ENCODE peak calls at places on chromosomes 1 and 21, in eight cellular contexts. T, K, N, V, J, R, A and S are unnamed samples.
A peak's percentile ranks its signal among the peaks of the same experiment; 100 is the strongest.

GRCh38 chr1:41238311-41239094 is 3.6 kb downstream of the SCMH1 start:
- DNase-seq in T (no peak), K (no peak), N (no peak), V (no peak), J (no peak), R (peak; percentile 14), A (peak; percentile 59), S (no peak)

GRCh38 chr1:40363721-40364120 is 9.8 kb upstream of the SMAP2 start:
- DNase-seq in T (peak; percentile 73), K (no peak), N (peak; percentile 59), V (no peak), J (no peak), R (no peak), A (no peak), S (no peak)

GRCh38 chr1:36871146-36871971 is 163.0 kb downstream of the GRIK3 start:
- DNase-seq in T (no peak), K (no peak), N (no peak), V (no peak), J (no peak), R (no peak), A (no peak), S (no peak)

GRCh38 chr1:94817697-94818096 is 2.5 kb upstream of the SLC44A3 start:
- DNase-seq in T (no peak), K (no peak), N (no peak), V (no peak), J (no peak), R (no peak), A (no peak), S (no peak)

GRCh38 chr1:203992440-203992839 is 80.5 kb upstream of the SOX13 start:
- DNase-seq in T (no peak), K (no peak), N (no peak), V (no peak), J (no peak), R (no peak), A (no peak), S (peak; percentile 62)

GRCh38 chr1:27660300-27660837 is 11.6 kb downstream of the IFI6 start:
- DNase-seq in T (no peak), K (no peak), N (no peak), V (no peak), J (no peak), R (no peak), A (no peak), S (no peak)

GRCh38 chr1:12478612-12478985 is 139.4 kb downstream of the DHRS3 start:
- DNase-seq in T (no peak), K (no peak), N (peak; percentile 75), V (no peak), J (no peak), R (no peak), A (no peak), S (no peak)

GRCh38 chr1:27366411-27367159 is at the start of gene MAP3K6:
- DNase-seq in T (no peak), K (peak; percentile 18), N (peak; percentile 89), V (peak; percentile 94), J (peak; percentile 91), R (peak; percentile 92), A (peak; percentile 82), S (peak; percentile 82)

GRCh38 chr1:180462099-180462498 is 40.3 kb downstream of the ACBD6 start:
- DNase-seq in T (no peak), K (no peak), N (no peak), V (no peak), J (no peak), R (no peak), A (no peak), S (no peak)

GRCh38 chr1:11898831-11899467 is 27.3 kb downstream of the KIAA2013 start:
- DNase-seq in T (no peak), K (no peak), N (no peak), V (no peak), J (no peak), R (peak; percentile 50), A (no peak), S (peak; percentile 59)

GRCh38 chr1:244187310-244187709 is 136.2 kb downstream of the ZBTB18 start:
- DNase-seq in T (no peak), K (no peak), N (no peak), V (no peak), J (no peak), R (no peak), A (no peak), S (no peak)

GRCh38 chr1:221715321-221716169 is 26.3 kb downstream of the DUSP10 start:
- DNase-seq in T (no peak), K (peak; percentile 42), N (no peak), V (no peak), J (peak; percentile 49), R (peak; percentile 47), A (peak; percentile 22), S (peak; percentile 78)

GRCh38 chr1:31627930-31628421 is 10.5 kb downstream of the HCRTR1 start:
- DNase-seq in T (no peak), K (no peak), N (no peak), V (peak; percentile 90), J (peak; percentile 68), R (no peak), A (no peak), S (no peak)

DNA sequence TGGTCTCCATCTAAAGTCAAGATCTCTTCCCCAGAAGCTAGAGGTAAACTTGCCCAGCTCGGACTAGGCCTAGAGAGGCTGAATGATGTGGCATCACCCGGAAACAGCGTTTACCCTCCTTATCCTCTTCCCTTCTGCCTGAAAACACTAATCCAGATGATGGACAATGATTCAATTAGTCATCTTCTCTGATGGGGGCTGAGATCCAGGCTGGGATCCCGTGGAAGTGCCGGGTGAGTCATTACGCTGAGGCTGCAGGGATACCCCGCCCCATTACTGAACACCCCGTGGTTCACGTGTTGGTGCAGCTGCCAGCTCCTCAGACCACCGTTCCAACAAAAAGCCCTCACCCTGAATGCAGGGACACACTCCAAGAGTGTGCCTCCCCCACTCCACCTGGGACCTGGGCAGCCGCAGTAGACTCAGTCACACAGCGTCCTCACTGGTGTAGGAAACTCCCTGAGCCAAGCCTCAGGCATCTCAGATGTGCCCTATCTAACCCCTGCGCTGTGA is 2.0 kb downstream of the S100A6 start:
- DNase-seq in T (no peak), K (peak; percentile 51), N (peak; percentile 79), V (peak; percentile 67), J (no peak), R (peak; percentile 72), A (peak; percentile 82), S (no peak)
- H3K4me3 ChIP-seq in T (no peak overlapping the region), K (peak overlapping the region; percentile 98), N (peak overlapping the region; percentile 74), V (peak overlapping the region; percentile 62), J (no peak overlapping the region), R (no peak overlapping the region), A (peak overlapping the region; percentile 68), S (no peak overlapping the region)

GRCh38 chr21:7952648-7953047 is 2568.7 kb upstream of the TPTE start:
- DNase-seq in T (no peak), K (no peak), N (no peak), V (no peak), J (no peak), R (no peak), A (no peak), S (no peak)
- H3K9me3 ChIP-seq in T (peaks cover 87% of the 10 kb centered on the region), K (peaks cover 99% of the 10 kb centered on the region), N (peaks cover 41% of the 10 kb centered on the region), V (peaks cover 100% of the 10 kb centered on the region), J (peaks cover 9% of the 10 kb centered on the region), R (peaks cover 82% of the 10 kb centered on the region), A (peaks cover 34% of the 10 kb centered on the region), S (peaks cover 69% of the 10 kb centered on the region)

GRCh38 chr1:165827199-165828102 is at the start of gene UCK2:
- DNase-seq in T (peak; percentile 81), K (peak; percentile 43), N (peak; percentile 88), V (peak; percentile 85), J (peak; percentile 85), R (peak; percentile 85), A (peak; percentile 87), S (peak; percentile 89)

GRCh38 chr1:165828103-165828558 is 717 bp downstream of the UCK2 start:
- DNase-seq in T (peak; percentile 79), K (no peak), N (peak; percentile 63), V (peak; percentile 24), J (peak; percentile 49), R (peak; percentile 65), A (peak; percentile 60), S (peak; percentile 64)

GRCh38 chr1:165824269-165824643 is 3.2 kb upstream of the UCK2 start:
- DNase-seq in T (no peak), K (no peak), N (no peak), V (no peak), J (no peak), R (no peak), A (no peak), S (no peak)

GRCh38 chr1:165828581-165829329 is 1.3 kb downstream of the UCK2 start:
- DNase-seq in T (peak; percentile 61), K (peak; percentile 76), N (peak; percentile 68), V (peak; percentile 37), J (peak; percentile 73), R (peak; percentile 82), A (peak; percentile 87), S (peak; percentile 83)

DNA sequence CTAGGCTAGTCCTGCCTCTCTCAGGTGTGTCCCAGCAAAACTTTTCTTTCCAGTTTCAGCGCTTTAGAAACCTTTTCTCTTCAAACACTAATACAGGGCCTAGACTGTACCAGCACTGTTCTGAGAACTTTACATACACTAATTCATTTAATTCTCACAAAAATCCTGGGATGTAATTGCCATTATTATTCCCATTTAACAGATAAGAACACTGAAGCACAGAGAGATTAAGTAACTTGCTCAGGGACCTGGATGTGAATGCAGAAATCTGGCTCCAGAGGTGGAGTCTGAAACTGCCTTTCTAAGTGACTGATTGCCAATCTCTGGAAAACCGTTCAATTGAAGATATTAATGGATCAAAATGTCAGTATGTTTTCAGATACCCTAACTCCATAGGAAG is 849 bp upstream of the UCK2 start:
- DNase-seq in T (no peak), K (no peak), N (no peak), V (no peak), J (no peak), R (no peak), A (no peak), S (no peak)
- H3K4me3 ChIP-seq in T (peak overlapping the region; percentile 84), K (no peak overlapping the region), N (no peak overlapping the region), V (no peak overlapping the region), J (no peak overlapping the region), R (no peak overlapping the region), A (peak overlapping the region; percentile 86), S (no peak overlapping the region)

GRCh38 chr1:231233735-231234417 is 7.1 kb upstream of the GNPAT start:
- DNase-seq in T (no peak), K (no peak), N (peak; percentile 77), V (no peak), J (peak; percentile 67), R (peak; percentile 72), A (no peak), S (no peak)

GRCh38 chr1:231236131-231236571 is 4.9 kb upstream of the GNPAT start:
- DNase-seq in T (no peak), K (no peak), N (no peak), V (no peak), J (no peak), R (no peak), A (no peak), S (no peak)

GRCh38 chr1:231234506-231234905 is 6.5 kb upstream of the GNPAT start:
- DNase-seq in T (no peak), K (no peak), N (no peak), V (no peak), J (no peak), R (peak; percentile 36), A (no peak), S (no peak)

GRCh38 chr1:231236938-231237337 is 4.1 kb upstream of the GNPAT start:
- DNase-seq in T (no peak), K (no peak), N (no peak), V (no peak), J (no peak), R (no peak), A (no peak), S (no peak)

DNA sequence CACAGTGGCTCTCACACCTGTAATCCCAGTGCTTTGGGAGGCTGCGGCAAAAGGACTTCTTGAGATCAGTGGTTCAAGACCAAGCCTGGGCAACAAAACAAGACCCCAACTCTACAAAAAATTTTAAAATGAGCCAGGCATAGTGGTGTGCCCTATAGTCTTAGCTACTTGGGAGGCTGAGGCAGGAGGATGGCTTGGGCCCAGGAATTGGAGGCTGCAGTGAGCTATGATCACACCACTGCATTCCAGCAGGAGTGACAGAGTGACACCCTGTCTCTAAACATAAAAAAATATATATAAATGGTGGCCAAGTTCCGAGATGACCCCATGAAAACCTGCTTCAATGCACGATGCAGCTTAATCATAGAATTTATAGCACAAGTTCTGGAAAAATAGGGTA is 5.5 kb upstream of the GNPAT start:
- DNase-seq in T (no peak), K (no peak), N (no peak), V (no peak), J (no peak), R (no peak), A (no peak), S (no peak)
- H3K9me3 ChIP-seq in T (no peaks in the 10 kb centered on the region), K (no peaks in the 10 kb centered on the region), N (no peaks in the 10 kb centered on the region), V (no peaks in the 10 kb centered on the region), J (no peaks in the 10 kb centered on the region), R (no peaks in the 10 kb centered on the region), A (no peaks in the 10 kb centered on the region), S (no peaks in the 10 kb centered on the region)